ENCODE peak calls at places on chromosomes 3 and 15, in six cellular contexts. V, N, T, K, I and C are unnamed samples.

GRCh38 chr15:78272326-78272725 is 8.0 kb downstream of the DNAJA4 start:
- DNase-seq in V (no peak), N (no peak), T (peak), K (no peak), I (no peak), C (no peak)

GRCh38 chr3:18070944-18071343 is 328.5 kb upstream of the TBC1D5 start:
- DNase-seq in V (no peak), N (no peak), T (no peak), K (no peak), I (no peak), C (no peak)

GRCh38 chr15:77038312-77039216 is 32.3 kb downstream of the TSPAN3 start:
- DNase-seq in V (no peak), N (peak), T (no peak), K (no peak), I (no peak), C (no peak)

GRCh38 chr3:128550113-128550440 is 57.1 kb upstream of the GATA2 start:
- DNase-seq in V (no peak), N (no peak), T (no peak), K (no peak), I (no peak), C (no peak)

GRCh38 chr15:64017082-64017588 is 29.1 kb downstream of the DAPK2 start:
- DNase-seq in V (no peak), N (no peak), T (peak), K (no peak), I (no peak), C (peak)

GRCh38 chr3:82133070-82133606 is 371.7 kb upstream of the GBE1 start:
- DNase-seq in V (peak), N (peak), T (peak), K (peak), I (peak), C (peak)

GRCh38 chr3:197833930-197834715 is 43.1 kb downstream of the LRCH3 start:
- DNase-seq in V (no peak), N (no peak), T (no peak), K (no peak), I (no peak), C (no peak)

GRCh38 chr3:72258786-72259185 is 473.8 kb upstream of the PROK2 start:
- DNase-seq in V (no peak), N (no peak), T (no peak), K (no peak), I (no peak), C (no peak)

GRCh38 chr3:172201990-172202318 is 162.6 kb downstream of the FNDC3B start:
- DNase-seq in V (no peak), N (no peak), T (peak), K (no peak), I (no peak), C (no peak)

GRCh38 chr3:44208086-44208485 is 33.6 kb upstream of the TOPAZ1 start:
- DNase-seq in V (no peak), N (no peak), T (no peak), K (no peak), I (no peak), C (no peak)

GRCh38 chr3:34008191-34008590 is 209.8 kb downstream of the PDCD6IP start:
- DNase-seq in V (no peak), N (no peak), T (no peak), K (no peak), I (no peak), C (no peak)

GRCh38 chr15:79179108-79179561 is 88.6 kb upstream of the RASGRF1 start:
- DNase-seq in V (no peak), N (no peak), T (peak), K (no peak), I (no peak), C (no peak)

GRCh38 chr3:174937488-174937887 is 78.4 kb downstream of the NAALADL2 start:
- DNase-seq in V (no peak), N (no peak), T (no peak), K (peak), I (no peak), C (no peak)

GRCh38 chr3:125017406-125017805 is 38.4 kb downstream of the HEG1 start:
- DNase-seq in V (no peak), N (no peak), T (no peak), K (no peak), I (no peak), C (no peak)

GRCh38 chr3:63625161-63625560 is 27.3 kb upstream of the SNTN start:
- DNase-seq in V (no peak), N (no peak), T (peak), K (no peak), I (no peak), C (no peak)

GRCh38 chr3:115989927-115990326 is 366.6 kb downstream of the GAP43 start:
- DNase-seq in V (no peak), N (no peak), T (no peak), K (no peak), I (no peak), C (no peak)

GRCh38 chr15:72173864-72174550 is 23.6 kb downstream of the GRAMD2A start:
- DNase-seq in V (no peak), N (no peak), T (no peak), K (no peak), I (no peak), C (no peak)

GRCh38 chr3:195411831-195412230 is 31.0 kb downstream of the ACAP2 start:
- DNase-seq in V (no peak), N (no peak), T (no peak), K (no peak), I (no peak), C (no peak)

GRCh38 chr3:59759298-59760169 is 709.7 kb upstream of the CFAP20DC start:
- DNase-seq in V (no peak), N (no peak), T (peak), K (no peak), I (no peak), C (no peak)

GRCh38 chr15:34436956-34437442 is 609 bp downstream of the GOLGA8A start:
- DNase-seq in V (peak), N (peak), T (peak), K (peak), I (peak), C (no peak)

GRCh38 chr3:128091586-128091985 is 32.0 kb downstream of the RUVBL1 start:
- DNase-seq in V (no peak), N (no peak), T (no peak), K (no peak), I (no peak), C (no peak)

GRCh38 chr15:89556413-89557262 is 18.6 kb upstream of the TICRR start:
- DNase-seq in V (peak), N (peak), T (peak), K (peak), I (peak), C (peak)

GRCh38 chr15:89122532-89123525 is 34.6 kb downstream of the ABHD2 start:
- DNase-seq in V (no peak), N (no peak), T (peak), K (peak), I (no peak), C (no peak)

GRCh38 chr3:127325630-127325961 is 37.8 kb upstream of the PRR20G start:
- DNase-seq in V (no peak), N (no peak), T (peak), K (no peak), I (no peak), C (no peak)

GRCh38 chr15:49471733-49472132 is 48.7 kb downstream of the FGF7 start:
- DNase-seq in V (no peak), N (no peak), T (no peak), K (no peak), I (no peak), C (no peak)

GRCh38 chr15:85504739-85505676 is 124.6 kb downstream of the AKAP13 start:
- DNase-seq in V (peak), N (no peak), T (peak), K (peak), I (peak), C (no peak)

GRCh38 chr3:119205685-119206084 is 32.3 kb downstream of the UPK1B start:
- DNase-seq in V (no peak), N (no peak), T (no peak), K (no peak), I (no peak), C (no peak)

GRCh38 chr3:156251424-156251823 is 131.0 kb downstream of the KCNAB1 start:
- DNase-seq in V (no peak), N (no peak), T (no peak), K (no peak), I (no peak), C (no peak)